ENCODE peak calls at places on chromosomes 16 and 17, in eight cellular contexts. Y, U, O, T, K, E, S and I are unnamed samples.

GRCh38 chr17:42521666-42522262 is 14.3 kb upstream of the NAGLU start:
- DNase-seq in Y (no peak), U (no peak), O (no peak), T (no peak), K (no peak), E (no peak), S (peak), I (no peak)

GRCh38 chr17:27315322-27315721 is 21.4 kb downstream of the WSB1 start:
- DNase-seq in Y (no peak), U (peak), O (peak), T (no peak), K (peak), E (no peak), S (peak), I (peak)

GRCh38 chr17:27609606-27610303 is 21.2 kb upstream of the LGALS9 start:
- DNase-seq in Y (peak), U (no peak), O (no peak), T (no peak), K (no peak), E (peak), S (peak), I (peak)

GRCh38 chr16:75138636-75139035 is 9.7 kb upstream of the ZFP1 start:
- DNase-seq in Y (no peak), U (no peak), O (no peak), T (no peak), K (no peak), E (no peak), S (no peak), I (no peak)

GRCh38 chr17:12282056-12282455 is 261.4 kb downstream of the MAP2K4 start:
- DNase-seq in Y (peak), U (no peak), O (peak), T (no peak), K (no peak), E (no peak), S (no peak), I (no peak)

GRCh38 chr17:63189930-63190329 is 223.9 kb downstream of the TANC2 start:
- DNase-seq in Y (no peak), U (no peak), O (no peak), T (no peak), K (no peak), E (no peak), S (no peak), I (peak)

GRCh38 chr17:46199379-46199778 is 6.2 kb upstream of the KANSL1 start:
- DNase-seq in Y (no peak), U (no peak), O (no peak), T (no peak), K (no peak), E (no peak), S (no peak), I (no peak)

GRCh38 chr17:70608957-70609356 is 439.6 kb downstream of the KCNJ2 start:
- DNase-seq in Y (no peak), U (no peak), O (no peak), T (no peak), K (no peak), E (no peak), S (no peak), I (no peak)

GRCh38 chr17:44733753-44734152 is 25.0 kb upstream of the ADAM11 start:
- DNase-seq in Y (peak), U (peak), O (no peak), T (no peak), K (no peak), E (peak), S (no peak), I (peak)

GRCh38 chr17:76359375-76359774 is 5.7 kb upstream of the PRPSAP1 start:
- DNase-seq in Y (no peak), U (no peak), O (no peak), T (no peak), K (no peak), E (no peak), S (no peak), I (no peak)
- TF ChIP-seq CTCF in Y (no peak), U (no peak), O (no peak), T (no peak), K (no peak), E (no peak), S (no peak), I (no peak)

GRCh38 chr16:87178977-87179376 is 138.2 kb downstream of the C16orf95 start:
- DNase-seq in Y (peak), U (peak), O (no peak), T (no peak), K (no peak), E (no peak), S (no peak), I (no peak)
- H3K4me3 ChIP-seq in Y (no peak), U (no peak), O (no peak), T (no peak), K (no peak), E (no peak), S (no peak), I (no peak)

DNA sequence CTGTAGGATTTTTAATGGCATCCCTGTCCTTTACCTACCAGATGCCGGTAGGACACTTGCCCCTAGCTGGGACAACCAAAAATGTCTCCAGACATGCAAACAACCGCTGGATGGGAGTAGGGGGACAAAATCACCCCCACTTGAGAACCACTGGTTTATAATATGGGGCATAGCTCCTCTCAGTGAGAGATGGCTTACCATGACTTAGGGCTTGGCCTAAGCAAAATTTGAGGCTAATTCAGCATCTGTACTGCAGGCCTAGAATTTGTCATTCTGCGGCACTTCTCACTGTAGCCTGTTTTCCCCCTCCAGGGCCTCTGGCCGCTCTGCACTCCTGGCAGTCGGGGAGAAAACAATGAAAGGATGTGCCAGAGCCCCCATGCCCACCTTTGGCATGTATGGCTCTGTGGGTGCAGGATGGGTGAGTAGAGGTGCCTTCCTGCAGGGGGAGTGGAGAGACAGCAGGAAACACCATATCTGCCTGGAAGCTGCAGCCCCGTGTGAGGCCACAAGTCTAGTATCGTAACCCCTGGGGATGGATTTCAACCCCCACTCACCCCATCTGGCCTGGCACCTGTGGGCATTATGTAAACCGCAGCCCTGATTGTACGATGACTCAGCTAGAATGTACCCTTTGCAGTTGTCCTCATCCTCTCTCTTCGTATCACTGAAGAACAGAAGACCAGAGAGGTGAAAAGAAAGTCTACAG is 268.1 kb downstream of the SOX9 start:
- DNase-seq in Y (peak), U (no peak), O (no peak), T (peak), K (no peak), E (no peak), S (no peak), I (peak)
- TF ChIP-seq CTCF in Y (peak), U (peak), O (peak), T (peak), K (no peak), E (no peak), S (no peak), I (no peak)

GRCh38 chr16:8567355-8568230 is 22.7 kb downstream of the TMEM114 start:
- DNase-seq in Y (peak), U (peak), O (peak), T (peak), K (peak), E (peak), S (peak), I (peak)
- H3K4me3 ChIP-seq in Y (no peak), U (no peak), O (no peak), T (no peak), K (no peak), E (no peak), S (no peak), I (no peak)

DNA sequence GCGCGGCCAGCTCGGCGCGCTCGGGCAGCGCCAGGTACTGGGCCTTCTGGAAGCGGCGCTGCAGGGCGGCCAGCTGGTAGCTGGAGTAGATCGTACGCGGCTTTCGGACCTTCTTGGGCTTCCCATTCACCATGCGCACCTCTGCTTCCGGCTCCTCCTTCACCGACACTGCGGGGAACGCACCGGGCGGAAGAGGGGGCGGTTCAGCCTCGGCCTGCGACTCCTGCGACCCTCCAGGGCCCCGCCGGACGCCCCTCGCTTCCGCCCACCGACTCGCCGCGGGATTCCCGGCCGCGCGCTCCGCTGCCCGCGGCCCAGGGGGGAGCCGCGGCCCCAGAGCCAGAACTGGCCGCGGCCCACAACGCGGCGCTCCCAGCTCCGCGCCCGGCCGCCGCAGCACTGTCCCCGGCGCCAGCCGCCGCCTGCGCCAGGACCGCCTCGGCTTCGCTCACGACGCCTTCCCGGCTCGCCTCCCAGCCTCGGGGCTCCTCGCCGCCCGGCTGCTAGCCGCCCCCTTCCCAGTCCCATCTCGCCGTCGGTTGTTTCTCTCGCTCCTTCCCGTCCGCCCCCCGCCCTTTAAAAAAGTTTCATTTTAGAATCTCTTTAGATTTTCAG is 1.5 kb downstream of the DLX3 start:
- DNase-seq in Y (peak), U (peak), O (no peak), T (no peak), K (no peak), E (peak), S (peak), I (peak)
- TF ChIP-seq CTCF in Y (no peak), U (no peak), O (no peak), T (no peak), K (no peak), E (no peak), S (no peak), I (no peak)

GRCh38 chr17:3763777-3764170 is 37.2 kb downstream of the ITGAE start:
- DNase-seq in Y (no peak), U (no peak), O (no peak), T (no peak), K (no peak), E (no peak), S (no peak), I (no peak)
- H3K4me3 ChIP-seq in Y (no peak), U (no peak), O (no peak), T (no peak), K (no peak), E (no peak), S (no peak), I (no peak)

GRCh38 chr16:8374032-8374431 is 216.3 kb downstream of the TMEM114 start:
- DNase-seq in Y (no peak), U (no peak), O (no peak), T (no peak), K (no peak), E (no peak), S (no peak), I (no peak)
- TF ChIP-seq CTCF in Y (no peak), U (no peak), O (no peak), T (no peak), K (no peak), E (peak), S (no peak), I (no peak)

DNA sequence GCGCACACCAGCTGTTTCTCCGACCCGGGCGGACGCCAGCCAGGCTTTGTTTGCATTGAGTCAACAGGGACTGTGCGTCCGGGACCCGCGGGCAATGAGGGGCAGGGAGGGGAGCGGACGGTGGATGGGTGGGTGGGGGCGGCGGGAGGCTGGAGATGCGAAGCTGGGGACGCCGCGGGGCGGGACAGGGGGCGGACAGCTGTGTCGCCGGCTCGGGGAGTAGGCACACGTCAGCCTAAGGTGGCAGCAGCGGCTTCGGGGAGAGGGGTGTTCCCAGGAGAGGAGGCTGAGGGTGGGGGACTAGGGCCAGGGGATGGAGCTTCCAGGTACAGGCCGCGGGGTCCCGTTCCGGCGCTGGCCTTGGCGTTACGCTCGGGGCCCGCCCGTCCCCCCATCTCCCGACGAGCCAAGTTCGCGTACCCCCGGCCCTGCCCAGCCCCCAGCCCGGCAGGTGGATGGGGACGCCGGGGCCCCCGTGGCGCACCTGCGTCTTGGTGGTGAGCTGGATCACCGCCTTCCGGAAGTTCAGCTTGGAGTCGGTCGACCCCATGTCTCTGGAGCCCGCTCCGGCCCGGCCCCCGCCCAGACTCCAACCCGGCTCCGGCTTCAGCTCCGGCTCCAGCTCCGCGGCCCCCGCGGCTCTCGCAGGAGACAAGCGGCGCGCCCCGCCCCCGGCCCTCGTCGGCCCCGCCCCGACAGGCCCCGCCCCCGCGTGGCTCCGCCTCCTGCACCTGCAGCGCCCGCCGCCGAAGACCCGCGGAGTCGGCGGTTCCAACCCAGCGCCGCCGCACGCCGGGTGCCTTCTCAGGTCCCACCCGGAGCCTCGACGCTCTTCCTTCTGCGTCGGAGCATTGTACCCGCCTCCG is at the start of gene HID1:
- DNase-seq in Y (peak), U (peak), O (no peak), T (peak), K (peak), E (peak), S (peak), I (peak)
- H3K4me3 ChIP-seq in Y (peak), U (peak), O (peak), T (peak), K (peak), E (peak), S (peak), I (peak)

GRCh38 chr17:34166394-34166793 is 88.7 kb upstream of the CCL2 start:
- DNase-seq in Y (no peak), U (no peak), O (no peak), T (no peak), K (no peak), E (no peak), S (no peak), I (no peak)

GRCh38 chr17:34167359-34167758 is 87.7 kb upstream of the CCL2 start:
- DNase-seq in Y (no peak), U (no peak), O (no peak), T (no peak), K (no peak), E (no peak), S (no peak), I (no peak)

GRCh38 chr17:34163123-34163522 is 92.0 kb upstream of the CCL2 start:
- DNase-seq in Y (no peak), U (no peak), O (no peak), T (no peak), K (no peak), E (no peak), S (no peak), I (no peak)

GRCh38 chr17:34161600-34161999 is 93.5 kb upstream of the CCL2 start:
- DNase-seq in Y (no peak), U (no peak), O (no peak), T (no peak), K (no peak), E (no peak), S (no peak), I (no peak)

GRCh38 chr17:34163681-34164080 is 91.4 kb upstream of the CCL2 start:
- DNase-seq in Y (no peak), U (peak), O (no peak), T (peak), K (no peak), E (peak), S (no peak), I (no peak)
- TF ChIP-seq CTCF in Y (peak), U (peak), O (peak), T (peak), K (peak), E (peak), S (no peak), I (peak)

GRCh38 chr16:54927125-54928015 is 3.3 kb upstream of the IRX5 start:
- DNase-seq in Y (no peak), U (peak), O (no peak), T (peak), K (no peak), E (no peak), S (no peak), I (peak)

GRCh38 chr16:54928421-54929089 is 2.1 kb upstream of the IRX5 start:
- DNase-seq in Y (no peak), U (no peak), O (no peak), T (peak), K (peak), E (peak), S (peak), I (peak)

GRCh38 chr16:54923988-54924387 is 6.7 kb upstream of the IRX5 start:
- DNase-seq in Y (no peak), U (no peak), O (no peak), T (no peak), K (no peak), E (no peak), S (no peak), I (peak)

GRCh38 chr16:54928016-54928356 is 2.7 kb upstream of the IRX5 start:
- DNase-seq in Y (no peak), U (peak), O (no peak), T (peak), K (no peak), E (peak), S (no peak), I (peak)

DNA sequence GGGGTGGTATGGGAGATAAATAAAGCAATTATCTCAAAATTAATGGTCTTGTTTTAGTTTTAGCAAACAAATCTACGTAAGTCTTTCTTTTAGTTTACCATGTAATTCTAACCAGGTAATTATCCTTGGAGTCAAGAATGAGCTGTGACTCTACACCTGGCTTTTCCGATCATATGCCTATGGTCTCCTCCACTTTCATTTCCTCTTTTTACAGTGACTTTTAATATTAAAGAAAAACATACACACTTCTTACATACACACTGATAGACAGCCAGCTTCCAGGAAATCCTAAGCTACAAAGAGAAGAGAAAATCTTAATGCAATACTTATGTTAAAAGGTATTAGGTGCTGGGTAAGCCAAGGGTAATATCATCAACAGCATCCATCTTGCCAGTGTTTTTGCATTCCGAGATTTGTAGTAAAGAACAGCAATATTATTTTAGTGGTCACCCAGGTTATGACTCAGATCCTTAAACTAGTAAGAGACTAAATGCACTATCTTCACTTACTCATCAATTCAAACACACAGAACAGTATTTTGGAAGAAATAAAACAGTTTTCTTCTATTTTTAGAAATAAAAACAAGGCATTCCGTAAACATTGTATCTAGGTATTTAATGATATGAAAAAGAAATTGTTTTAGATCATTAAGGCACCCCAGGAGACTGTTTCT is 4.4 kb upstream of the IRX5 start:
- DNase-seq in Y (no peak), U (no peak), O (no peak), T (peak), K (no peak), E (no peak), S (no peak), I (peak)
- H3K4me3 ChIP-seq in Y (no peak), U (peak), O (no peak), T (peak), K (peak), E (no peak), S (no peak), I (peak)